ENCODE peak calls at places on chromosomes 2 and 18, in five cellular contexts. N is A549, V is left lung, C is AG04450, U is left ventricle myocardium inferior. O is an unnamed sample.

GRCh38 chr2:197294260-197294659 is 16.3 kb downstream of the ANKRD44 start:
- DNase-seq in N (no peak), V (no peak), C (no peak), U (no peak), O (no peak)

GRCh38 chr2:125424386-125424785 is 1231.6 kb upstream of the GYPC start:
- DNase-seq in N (no peak), V (no peak), C (no peak), U (no peak), O (no peak)

GRCh38 chr2:8836979-8837794 is at the start of gene KIDINS220:
- DNase-seq in N (peak), V (peak), C (peak), U (peak), O (peak)

GRCh38 chr2:222613715-222614331 is 42.1 kb downstream of the FARSB start:
- DNase-seq in N (peak), V (no peak), C (peak), U (no peak), O (no peak)

GRCh38 chr2:118003396-118003824 is 10.5 kb downstream of the CCDC93 start:
- DNase-seq in N (peak), V (no peak), C (peak), U (no peak), O (peak)

GRCh38 chr2:188522517-188522916 is 230.8 kb downstream of the GULP1 start:
- DNase-seq in N (no peak), V (no peak), C (no peak), U (no peak), O (no peak)

GRCh38 chr2:241354668-241355658 is 1.1 kb upstream of the FARP2 start:
- DNase-seq in N (peak), V (peak), C (no peak), U (peak), O (no peak)

GRCh38 chr2:233556756-233557736 is 9.5 kb downstream of the USP40 start:
- DNase-seq in N (peak), V (no peak), C (peak), U (no peak), O (peak)

GRCh38 chr2:44926957-44927356 is 14.5 kb upstream of the SIX3 start:
- DNase-seq in N (no peak), V (no peak), C (no peak), U (no peak), O (no peak)

GRCh38 chr2:86221066-86221684 is 21.9 kb downstream of the MRPL35 start:
- DNase-seq in N (peak), V (no peak), C (no peak), U (no peak), O (no peak)

GRCh38 chr2:236769981-236770671 is 200.5 kb downstream of the ACKR3 start:
- DNase-seq in N (peak), V (no peak), C (peak), U (no peak), O (peak)

GRCh38 chr2:106107509-106108131 is 86.5 kb downstream of the UXS1 start:
- DNase-seq in N (peak), V (no peak), C (no peak), U (no peak), O (peak)

DNA sequence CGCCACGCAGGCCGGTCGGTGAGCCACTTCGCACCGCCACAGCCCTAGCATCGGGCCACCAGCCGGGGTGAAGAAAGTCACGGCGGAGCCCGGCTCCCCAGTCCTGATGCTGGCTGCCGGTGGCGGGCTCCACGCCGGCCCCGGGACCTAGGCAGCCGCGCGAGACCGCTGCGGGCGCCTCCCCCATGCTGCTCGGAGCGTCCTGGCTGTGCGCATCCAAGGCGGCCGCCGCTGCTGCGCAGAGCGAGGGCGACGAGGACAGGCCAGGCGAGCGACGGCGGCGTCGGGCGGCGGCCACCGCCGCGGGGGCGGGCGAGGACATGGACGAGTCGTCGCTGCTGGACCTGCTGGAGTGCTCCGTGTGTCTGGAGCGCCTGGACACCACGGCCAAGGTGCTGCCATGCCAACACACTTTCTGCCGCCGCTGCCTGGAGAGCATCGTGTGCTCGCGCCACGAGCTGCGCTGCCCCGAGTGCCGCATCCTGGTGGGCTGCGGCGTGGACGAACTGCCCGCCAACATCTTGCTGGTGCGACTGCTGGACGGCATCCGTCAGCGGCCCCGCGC is 433 bp downstream of the SH3RF3 start:
- DNase-seq in N (peak), V (no peak), C (no peak), U (peak), O (no peak)
- H3K4me3 ChIP-seq in N (peak), V (peak), C (peak), U (peak), O (peak)

DNA sequence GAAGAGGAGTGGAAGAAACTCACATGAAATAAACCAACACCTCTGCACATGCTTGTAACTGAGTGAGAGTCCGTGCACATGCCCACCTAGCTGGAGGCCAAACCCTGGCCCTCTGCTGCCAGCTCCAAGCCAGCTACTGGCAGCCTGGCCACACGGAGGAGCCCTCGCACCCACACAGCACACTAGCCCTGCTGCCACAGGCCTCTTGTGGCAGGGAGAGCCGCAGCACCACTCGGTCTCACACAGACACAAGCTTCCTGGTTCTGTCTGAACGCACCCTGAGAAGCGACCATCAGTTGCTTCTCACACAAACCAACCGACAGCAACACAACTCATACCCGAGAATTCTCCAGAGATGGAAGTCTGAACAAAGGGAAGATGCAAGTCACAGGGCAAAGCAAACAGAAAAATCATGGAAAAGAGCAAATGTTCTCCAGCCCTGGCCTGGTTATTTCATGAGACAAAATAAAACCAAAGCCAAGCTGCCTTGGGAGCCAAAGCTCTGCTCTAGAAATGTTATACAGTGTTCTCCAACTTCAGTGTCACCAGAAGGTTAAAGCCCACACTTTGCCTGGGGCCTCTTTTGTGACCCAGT is 65.1 kb downstream of the FBXO15 start:
- DNase-seq in N (peak), V (peak), C (no peak), U (peak), O (peak)
- TF ChIP-seq CTCF in N (peak), V (no peak), C (peak), U (peak), O (peak)

GRCh38 chr2:182522930-182523541 is 96.2 kb upstream of the PDE1A start:
- DNase-seq in N (no peak), V (no peak), C (no peak), U (no peak), O (no peak)
- H3K4me3 ChIP-seq in N (no peak), V (no peak), C (no peak), U (peak), O (no peak)

GRCh38 chr2:162989507-162989906 is 150.9 kb upstream of the KCNH7 start:
- DNase-seq in N (peak), V (no peak), C (no peak), U (no peak), O (no peak)
- TF ChIP-seq CTCF in N (no peak), V (no peak), C (no peak), U (no peak), O (no peak)

GRCh38 chr2:239826376-239826775 is 198.8 kb downstream of the NDUFA10 start:
- DNase-seq in N (no peak), V (no peak), C (no peak), U (no peak), O (no peak)
- H3K4me3 ChIP-seq in N (no peak), V (no peak), C (no peak), U (no peak), O (no peak)

GRCh38 chr2:177688844-177689243 is 296.3 kb downstream of the AGPS start:
- DNase-seq in N (no peak), V (no peak), C (no peak), U (no peak), O (no peak)

GRCh38 chr2:177689623-177690022 is 297.1 kb downstream of the AGPS start:
- DNase-seq in N (no peak), V (no peak), C (no peak), U (no peak), O (no peak)

GRCh38 chr2:177692828-177693269 is 300.3 kb downstream of the AGPS start:
- DNase-seq in N (peak), V (no peak), C (no peak), U (no peak), O (no peak)

GRCh38 chr2:177692042-177692823 is 299.7 kb downstream of the AGPS start:
- DNase-seq in N (no peak), V (no peak), C (no peak), U (no peak), O (no peak)

GRCh38 chr2:177691177-177691576 is 298.6 kb downstream of the AGPS start:
- DNase-seq in N (no peak), V (no peak), C (no peak), U (no peak), O (no peak)
- TF ChIP-seq CTCF in N (no peak), V (no peak), C (no peak), U (no peak), O (no peak)

GRCh38 chr2:19796036-19796703 is 105.6 kb downstream of the TTC32 start:
- DNase-seq in N (no peak), V (no peak), C (no peak), U (no peak), O (peak)

GRCh38 chr2:19797871-19798270 is 103.9 kb downstream of the TTC32 start:
- DNase-seq in N (no peak), V (no peak), C (no peak), U (no peak), O (no peak)

GRCh38 chr2:19790291-19790690 is 111.5 kb downstream of the TTC32 start:
- DNase-seq in N (no peak), V (no peak), C (no peak), U (no peak), O (no peak)

DNA sequence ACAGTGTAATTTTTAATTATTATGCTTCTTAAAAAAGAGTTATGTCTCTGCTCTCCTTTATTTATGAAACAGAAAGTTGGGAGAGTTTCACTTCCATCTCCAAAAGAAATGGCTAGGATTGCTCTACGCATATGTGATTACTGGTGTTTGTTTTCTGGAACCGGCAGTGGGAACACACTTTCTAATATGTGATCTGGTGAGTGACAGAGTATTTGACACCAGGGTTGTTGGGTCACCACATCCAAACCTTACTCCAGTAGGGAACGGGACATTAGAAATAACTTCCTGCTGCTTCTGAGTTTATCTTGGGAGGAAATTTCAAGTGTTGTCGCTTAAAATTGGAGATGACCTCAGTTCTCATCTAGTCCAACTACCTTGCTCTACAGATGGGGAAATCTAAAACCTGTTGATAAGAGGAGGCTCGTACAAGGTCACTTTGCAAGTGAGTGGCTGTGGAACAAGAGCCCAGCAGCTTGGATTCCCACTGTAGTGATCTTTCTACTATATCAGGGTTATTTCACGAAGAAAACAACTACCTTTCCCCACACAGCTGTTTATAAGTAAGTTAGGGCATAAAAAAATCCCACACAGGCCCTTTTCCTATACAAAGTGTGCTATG is 108.5 kb downstream of the TTC32 start:
- DNase-seq in N (no peak), V (no peak), C (no peak), U (no peak), O (no peak)
- H3K4me3 ChIP-seq in N (no peak), V (no peak), C (no peak), U (no peak), O (no peak)

GRCh38 chr18:48419268-48420022 is 10.3 kb upstream of the ZBTB7C start:
- DNase-seq in N (no peak), V (no peak), C (no peak), U (no peak), O (no peak)
- TF ChIP-seq CTCF in N (no peak), V (no peak), C (no peak), U (no peak), O (no peak)

GRCh38 chr2:150528861-150529801 is 41.7 kb upstream of the RND3 start:
- DNase-seq in N (peak), V (no peak), C (no peak), U (no peak), O (peak)
- H3K4me3 ChIP-seq in N (peak), V (no peak), C (peak), U (no peak), O (peak)

DNA sequence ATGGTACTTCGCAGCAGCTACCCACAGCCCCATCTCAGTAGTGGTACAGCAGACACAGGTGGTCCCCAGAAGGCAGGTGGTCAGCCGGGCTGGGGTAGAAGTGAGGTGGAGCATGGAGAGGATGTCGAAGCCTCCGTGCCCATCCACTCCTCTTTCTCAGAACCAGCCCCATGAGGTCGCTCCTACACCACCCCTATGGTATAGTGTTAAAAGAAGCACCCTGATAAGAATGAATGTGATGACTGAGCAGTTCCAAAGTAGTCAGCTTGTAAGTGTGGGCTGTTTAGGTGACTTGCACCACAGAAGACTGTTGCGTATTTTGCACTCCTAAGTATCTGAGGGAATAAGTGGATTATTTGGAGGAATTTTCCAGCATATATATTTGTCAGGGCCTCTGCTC is 111.3 kb downstream of the WDSUB1 start:
- DNase-seq in N (no peak), V (no peak), C (no peak), U (no peak), O (no peak)
- TF ChIP-seq CTCF in N (no peak), V (no peak), C (no peak), U (peak), O (no peak)

O was measured in AG09309.